ENCODE peak calls at places on chromosomes 7 and 10, in seven cellular contexts. J is A549, L is SK-N-SH, F is H1, W is GM12878, X is HepG2, Z is K562. D is an unnamed sample.

GRCh38 chr10:58645762-58646161 is 133.1 kb downstream of the BICC1 start:
- DNase-seq in J (no peak), L (no peak), F (no peak), W (no peak), X (no peak), Z (no peak), D (no peak)

GRCh38 chr10:52801951-52802350 is 29.4 kb upstream of the MBL2 start:
- DNase-seq in J (peak; percentile 7), L (no peak), F (no peak), W (no peak), X (no peak), Z (no peak), D (no peak)

GRCh38 chr10:128095023-128095752 is 31.0 kb downstream of the MKI67 start:
- DNase-seq in J (peak; percentile 18), L (no peak), F (no peak), W (no peak), X (no peak), Z (no peak), D (no peak)

GRCh38 chr10:34526758-34527730 is 288.1 kb downstream of the PARD3 start:
- DNase-seq in J (peak; percentile 97), L (no peak), F (no peak), W (no peak), X (no peak), Z (no peak), D (peak; percentile 98)

GRCh38 chr10:11856089-11856488 is 32.9 kb downstream of the PROSER2 start:
- DNase-seq in J (no peak), L (no peak), F (no peak), W (no peak), X (no peak), Z (no peak), D (no peak)

GRCh38 chr7:34011711-34012110 is 106.4 kb downstream of the BMPER start:
- DNase-seq in J (no peak), L (no peak), F (no peak), W (no peak), X (no peak), Z (no peak), D (no peak)

GRCh38 chr10:122632031-122632430 is 67.6 kb downstream of the C10orf120 start:
- DNase-seq in J (no peak), L (peak; percentile 57), F (no peak), W (no peak), X (no peak), Z (no peak), D (no peak)

GRCh38 chr10:93963434-93963833 is 30.3 kb upstream of the PLCE1 start:
- DNase-seq in J (no peak), L (peak; percentile 12), F (no peak), W (no peak), X (no peak), Z (no peak), D (no peak)

GRCh38 chr7:73555411-73555982 is 2.0 kb downstream of the BCL7B start:
- DNase-seq in J (no peak), L (no peak), F (no peak), W (no peak), X (no peak), Z (no peak), D (no peak)

GRCh38 chr7:72267291-72267800 is 144.8 kb downstream of the CALN1 start:
- DNase-seq in J (no peak), L (no peak), F (no peak), W (no peak), X (no peak), Z (no peak), D (no peak)

GRCh38 chr10:121300723-121301122 is 297.5 kb downstream of the FGFR2 start:
- DNase-seq in J (no peak), L (no peak), F (no peak), W (no peak), X (no peak), Z (no peak), D (no peak)

GRCh38 chr10:100146398-100146797 is 39.4 kb downstream of the ERLIN1 start:
- DNase-seq in J (no peak), L (no peak), F (no peak), W (no peak), X (no peak), Z (no peak), D (no peak)

GRCh38 chr10:116470071-116470470 is 42.4 kb downstream of the PNLIPRP3 start:
- DNase-seq in J (no peak), L (no peak), F (no peak), W (no peak), X (no peak), Z (no peak), D (no peak)

GRCh38 chr7:124667312-124667711 is 98.3 kb downstream of the GPR37 start:
- DNase-seq in J (no peak), L (no peak), F (no peak), W (no peak), X (no peak), Z (no peak), D (peak; percentile 52)

GRCh38 chr10:47031251-47031952 is 120.2 kb downstream of the PTPN20 start:
- DNase-seq in J (peak; percentile 29), L (no peak), F (peak; percentile 45), W (no peak), X (no peak), Z (peak; percentile 79), D (no peak)

DNA sequence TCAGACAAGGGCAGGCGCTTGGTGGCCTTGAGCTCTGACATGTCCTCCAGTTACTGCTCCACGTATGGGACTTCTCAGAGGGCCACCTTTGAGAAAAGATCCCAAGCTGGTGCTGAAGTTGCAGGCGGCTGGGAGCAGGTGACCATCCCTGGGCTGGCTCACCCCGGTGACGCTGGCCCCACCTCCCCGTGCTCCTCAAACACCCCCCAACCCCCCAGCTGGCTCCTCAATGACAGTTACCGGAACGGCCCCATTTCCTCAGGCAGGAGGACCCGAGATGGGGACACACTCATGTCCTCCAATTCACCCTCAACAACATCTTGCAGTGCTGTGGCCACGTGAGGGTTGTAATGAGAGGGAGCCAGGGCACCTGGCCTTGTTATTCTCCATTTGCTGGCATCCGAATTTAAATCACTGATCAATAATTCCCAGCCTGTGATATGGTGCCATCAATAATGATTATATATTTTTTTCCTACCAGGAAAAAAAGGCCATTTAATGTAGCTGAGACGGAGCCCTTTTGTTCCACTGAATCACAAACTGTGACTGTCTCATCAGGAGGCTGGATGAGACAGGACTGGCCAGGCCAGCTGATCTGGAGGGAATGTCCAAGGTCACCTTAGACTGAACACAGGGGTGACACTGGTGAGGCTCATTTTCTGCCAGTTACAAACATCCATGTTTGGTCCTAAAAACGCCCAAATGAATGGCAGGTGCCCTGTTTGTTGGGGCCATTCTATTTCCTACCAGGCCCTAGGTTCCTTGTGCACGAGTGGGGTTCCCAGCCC is 64.5 kb downstream of the CHST15 start:
- DNase-seq in J (no peak), L (no peak), F (no peak), W (no peak), X (no peak), Z (no peak), D (no peak)
- TF ChIP-seq RFX5 in J (no peak), L (no peak), F (no peak), W (no peak), X (no peak), Z (no peak), D (no peak)

DNA sequence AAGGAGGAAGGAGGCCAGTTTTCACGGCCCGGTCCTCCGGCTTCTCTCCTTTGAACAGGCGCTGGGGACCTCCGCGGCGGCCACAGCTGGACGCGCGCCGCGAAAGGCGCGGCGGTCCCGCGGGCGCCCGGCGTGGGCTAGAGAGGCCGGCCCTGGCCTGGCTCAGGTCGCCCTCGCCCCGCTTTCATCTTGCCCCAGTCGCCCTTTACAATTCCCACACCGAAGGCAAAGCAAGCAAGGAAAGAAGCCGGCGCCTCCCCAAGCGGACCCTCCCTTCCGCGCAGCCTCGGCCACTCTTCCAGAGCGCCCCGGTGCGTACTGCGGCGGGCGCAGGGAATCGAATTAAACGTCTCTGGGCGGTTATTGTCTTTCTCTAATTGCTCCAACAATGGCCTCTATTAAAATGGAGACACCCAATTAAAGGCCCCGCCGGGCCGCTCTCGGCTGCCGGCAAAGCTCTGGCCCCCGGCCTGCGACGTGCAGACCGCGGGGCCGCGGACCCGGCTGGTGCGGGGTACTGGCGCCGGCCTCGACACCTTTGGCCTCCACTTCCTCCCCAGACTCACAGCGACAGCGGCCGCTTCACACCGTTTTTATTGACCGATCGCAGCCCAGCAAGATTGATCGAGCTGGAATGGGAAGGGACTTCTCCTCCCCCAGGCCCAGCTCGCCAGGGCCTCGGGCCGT is 4.5 kb upstream of the GATA3 start:
- DNase-seq in J (peak; percentile 47), L (no peak), F (peak; percentile 82), W (no peak), X (no peak), Z (no peak), D (no peak)
- TF ChIP-seq RFX5 in J (no peak), L (no peak), F (no peak), W (no peak), X (no peak), Z (no peak), D (no peak)

GRCh38 chr7:90629306-90629918 is 33.3 kb downstream of the CDK14 start:
- DNase-seq in J (peak; percentile 43), L (peak; percentile 68), F (no peak), W (peak; percentile 45), X (peak; percentile 46), Z (no peak), D (peak; percentile 63)
- TF ChIP-seq RFX5 in J (no peak), L (no peak), F (no peak), W (no peak), X (no peak), Z (no peak), D (no peak)

GRCh38 chr10:3081383-3081981 is 14.1 kb downstream of the PFKP start:
- DNase-seq in J (no peak), L (no peak), F (no peak), W (no peak), X (no peak), Z (no peak), D (no peak)

GRCh38 chr10:3082290-3082689 is 14.9 kb downstream of the PFKP start:
- DNase-seq in J (no peak), L (no peak), F (no peak), W (no peak), X (no peak), Z (no peak), D (no peak)

GRCh38 chr10:3077940-3078630 is 10.7 kb downstream of the PFKP start:
- DNase-seq in J (no peak), L (no peak), F (no peak), W (no peak), X (no peak), Z (no peak), D (no peak)

GRCh38 chr10:3077506-3077905 is 10.2 kb downstream of the PFKP start:
- DNase-seq in J (no peak), L (no peak), F (no peak), W (no peak), X (no peak), Z (no peak), D (no peak)

DNA sequence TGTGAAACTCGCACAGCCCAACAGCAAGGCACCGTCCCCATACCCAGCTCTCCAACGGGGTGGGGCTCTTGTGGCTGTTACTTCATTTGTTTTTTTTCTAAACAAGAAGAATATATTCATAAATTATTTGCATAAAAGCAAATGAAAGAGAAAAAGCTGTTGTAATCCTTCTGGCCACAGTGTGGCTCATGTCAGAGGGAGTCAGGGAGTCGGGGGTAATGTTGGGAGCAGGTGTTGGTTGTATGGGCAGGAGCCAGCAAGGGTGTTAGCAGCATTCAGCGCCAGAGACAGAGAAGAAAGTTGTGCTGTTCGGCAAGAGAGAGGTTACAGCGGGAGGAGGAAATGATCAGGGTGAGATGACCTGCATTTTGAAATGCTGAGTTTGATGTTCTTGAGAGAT is 13.3 kb downstream of the PFKP start:
- DNase-seq in J (peak; percentile 60), L (peak; percentile 28), F (no peak), W (no peak), X (no peak), Z (no peak), D (no peak)
- TF ChIP-seq RFX5 in J (no peak), L (no peak), F (no peak), W (no peak), X (no peak), Z (no peak), D (no peak)

D was measured in IMR-90.